ENCODE peak calls at places on chromosomes 13 and 19, in six cellular contexts. U is activated CD4-positive, CD25-positive, alpha-beta regulatory T cell treated with anti-CD3 and anti-CD28 coated beads, Interleukin-2, amount 50 U/mL, for 16 hours; X is DMS153; Q is colonic mucosa; D is CD8-positive, alpha-beta memory T cell; E is COR-L47. T is an unnamed sample.

GRCh38 chr13:104006625-104007061 is 940.4 kb upstream of the SLC10A2 start:
- DNase-seq in U (no peak), X (no peak), Q (no peak), D (no peak), E (no peak), T (no peak)

GRCh38 chr19:703651-704446 is 4.9 kb upstream of the PALM start:
- DNase-seq in U (peak; percentile 17), X (no peak), Q (peak; percentile 81), D (peak; percentile 53), E (no peak), T (no peak)

GRCh38 chr13:69912576-69913074 is 195.0 kb upstream of the ATXN8OS start:
- DNase-seq in U (no peak), X (no peak), Q (no peak), D (no peak), E (peak; percentile 21), T (no peak)

GRCh38 chr19:39941615-39942507 is 7.4 kb upstream of the FCGBP start:
- DNase-seq in U (peak; percentile 32), X (no peak), Q (no peak), D (peak; percentile 30), E (no peak), T (peak; percentile 15)

GRCh38 chr13:50529154-50529882 is 314.2 kb downstream of the DLEU7 start:
- DNase-seq in U (no peak), X (peak; percentile 68), Q (peak; percentile 90), D (no peak), E (peak; percentile 79), T (peak; percentile 97)

GRCh38 chr19:43634516-43634876 is 5.2 kb downstream of the CADM4 start:
- DNase-seq in U (no peak), X (no peak), Q (no peak), D (no peak), E (no peak), T (no peak)

GRCh38 chr13:111177803-111178389 is 62.8 kb downstream of the ARHGEF7 start:
- DNase-seq in U (no peak), X (no peak), Q (no peak), D (no peak), E (no peak), T (peak; percentile 69)

GRCh38 chr13:87778128-87778527 is 107.0 kb downstream of the SLITRK5 start:
- DNase-seq in U (no peak), X (no peak), Q (no peak), D (no peak), E (no peak), T (no peak)

GRCh38 chr13:71378992-71379905 is 487.8 kb downstream of the DACH1 start:
- DNase-seq in U (no peak), X (no peak), Q (no peak), D (no peak), E (no peak), T (no peak)

GRCh38 chr13:91389186-91389585 is 9.2 kb upstream of the GPC5 start:
- DNase-seq in U (no peak), X (no peak), Q (no peak), D (no peak), E (no peak), T (no peak)

GRCh38 chr13:22770891-22771290 is 409.9 kb upstream of the SGCG start:
- DNase-seq in U (no peak), X (no peak), Q (no peak), D (no peak), E (no peak), T (no peak)

GRCh38 chr13:34762312-34762711 is 179.8 kb upstream of the NBEA start:
- DNase-seq in U (no peak), X (no peak), Q (no peak), D (no peak), E (no peak), T (no peak)

GRCh38 chr19:5990289-5990797 is 12.4 kb upstream of the RANBP3 start:
- DNase-seq in U (no peak), X (no peak), Q (no peak), D (no peak), E (no peak), T (no peak)

GRCh38 chr19:40588110-40588854 is 11.6 kb downstream of the SHKBP1 start:
- DNase-seq in U (no peak), X (no peak), Q (no peak), D (no peak), E (no peak), T (peak; percentile 59)

GRCh38 chr13:109968876-109969577 is 182.6 kb upstream of the IRS2 start:
- DNase-seq in U (no peak), X (no peak), Q (no peak), D (no peak), E (no peak), T (no peak)

GRCh38 chr19:49058592-49058991 is 1.0 kb upstream of the CGB7 start:
- DNase-seq in U (no peak), X (no peak), Q (peak; percentile 31), D (no peak), E (peak; percentile 6), T (no peak)

GRCh38 chr13:113650731-113651148 is 7.3 kb downstream of the ATP4B start:
- DNase-seq in U (no peak), X (no peak), Q (no peak), D (no peak), E (no peak), T (no peak)

GRCh38 chr19:37914908-37915307 is 7.9 kb downstream of the SIPA1L3 start:
- DNase-seq in U (no peak), X (peak; percentile 74), Q (no peak), D (no peak), E (no peak), T (no peak)

GRCh38 chr13:43023244-43023931 is at the start of gene DNAJC15:
- DNase-seq in U (peak; percentile 59), X (no peak), Q (peak; percentile 87), D (peak; percentile 67), E (peak; percentile 76), T (peak; percentile 89)

GRCh38 chr19:40605201-40605971 is 4.2 kb downstream of the LTBP4 start:
- DNase-seq in U (peak; percentile 63), X (peak; percentile 72), Q (peak; percentile 95), D (peak; percentile 75), E (peak; percentile 69), T (peak; percentile 52)

GRCh38 chr19:4866595-4867424 is 657 bp downstream of the PLIN3 start:
- DNase-seq in U (peak; percentile 10), X (no peak), Q (peak; percentile 69), D (peak; percentile 34), E (no peak), T (peak; percentile 73)

GRCh38 chr13:42039946-42040729 is 8.3 kb upstream of the DGKH start:
- DNase-seq in U (peak; percentile 72), X (peak; percentile 60), Q (peak; percentile 95), D (peak; percentile 79), E (peak; percentile 90), T (peak; percentile 89)

GRCh38 chr13:24860775-24861174 is 96.8 kb downstream of the RNF17 start:
- DNase-seq in U (no peak), X (no peak), Q (no peak), D (no peak), E (no peak), T (no peak)